ENCODE peak calls at places on chromosomes 7 and 10, in five cellular contexts. B is breast epithelium, Q is PC-9, O is astrocyte, X is GM06990. Y is an unnamed sample.

GRCh38 chr7:92614586-92615237 is 24.5 kb upstream of the FAM133B start:
- DNase-seq in B (no peak), O (no peak), X (no peak), Q (no peak), Y (no peak)

GRCh38 chr10:11610855-11611247 is 599 bp downstream of the USP6NL start:
- DNase-seq in X (no peak), B (no peak), Q (peak), O (no peak), Y (no peak)

GRCh38 chr10:80126876-80127275 is 5.7 kb upstream of the PLAC9 start:
- DNase-seq in Q (no peak), O (no peak), X (no peak), B (no peak), Y (no peak)

GRCh38 chr10:659710-660141 is 29.7 kb downstream of the DIP2C start:
- DNase-seq in B (no peak), X (no peak), O (peak), Q (no peak), Y (no peak)

GRCh38 chr7:108467391-108467790 is 11.2 kb upstream of the NRCAM start:
- DNase-seq in O (no peak), X (no peak), B (no peak), Q (no peak), Y (no peak)

GRCh38 chr7:51317582-51317910 is 937 bp upstream of the COBL start:
- DNase-seq in X (no peak), O (no peak), B (no peak), Q (no peak), Y (no peak)

GRCh38 chr7:139648941-139649425 is 125.5 kb downstream of the CLEC2L start:
- DNase-seq in B (no peak), Q (no peak), O (no peak), X (peak), Y (peak)

GRCh38 chr7:37312608-37313007 is 136.1 kb downstream of the ELMO1 start:
- DNase-seq in X (no peak), O (no peak), Q (no peak), B (no peak), Y (no peak)

GRCh38 chr10:124724279-124725027 is 19.7 kb downstream of the FAM53B start:
- DNase-seq in X (no peak), B (peak), O (no peak), Q (no peak), Y (no peak)

GRCh38 chr7:151244871-151245346 is 3.6 kb downstream of the SMARCD3 start:
- DNase-seq in Q (no peak), B (no peak), O (no peak), X (no peak), Y (no peak)

GRCh38 chr10:103192089-103192450 is 1.0 kb downstream of the NT5C2 start:
- DNase-seq in X (no peak), B (no peak), O (no peak), Q (no peak), Y (no peak)

GRCh38 chr10:101545898-101546297 is 42.2 kb downstream of the POLL start:
- DNase-seq in O (no peak), X (no peak), B (no peak), Q (no peak), Y (no peak)

GRCh38 chr7:75985009-75985517 is 9.3 kb downstream of the TMEM120A start:
- DNase-seq in O (no peak), Q (no peak), B (no peak), X (no peak), Y (no peak)

GRCh38 chr7:47991741-47992311 is 12.4 kb upstream of the HUS1 start:
- DNase-seq in Q (peak), O (peak), B (peak), X (peak), Y (peak)

GRCh38 chr7:142375710-142376313 is 118.0 kb upstream of the PRSS58 start:
- DNase-seq in O (no peak), Q (peak), B (no peak), X (no peak), Y (no peak)

GRCh38 chr7:90180649-90181048 is 26.4 kb downstream of the STEAP1 start:
- DNase-seq in X (no peak), B (no peak), Q (peak), O (no peak), Y (no peak)

DNA sequence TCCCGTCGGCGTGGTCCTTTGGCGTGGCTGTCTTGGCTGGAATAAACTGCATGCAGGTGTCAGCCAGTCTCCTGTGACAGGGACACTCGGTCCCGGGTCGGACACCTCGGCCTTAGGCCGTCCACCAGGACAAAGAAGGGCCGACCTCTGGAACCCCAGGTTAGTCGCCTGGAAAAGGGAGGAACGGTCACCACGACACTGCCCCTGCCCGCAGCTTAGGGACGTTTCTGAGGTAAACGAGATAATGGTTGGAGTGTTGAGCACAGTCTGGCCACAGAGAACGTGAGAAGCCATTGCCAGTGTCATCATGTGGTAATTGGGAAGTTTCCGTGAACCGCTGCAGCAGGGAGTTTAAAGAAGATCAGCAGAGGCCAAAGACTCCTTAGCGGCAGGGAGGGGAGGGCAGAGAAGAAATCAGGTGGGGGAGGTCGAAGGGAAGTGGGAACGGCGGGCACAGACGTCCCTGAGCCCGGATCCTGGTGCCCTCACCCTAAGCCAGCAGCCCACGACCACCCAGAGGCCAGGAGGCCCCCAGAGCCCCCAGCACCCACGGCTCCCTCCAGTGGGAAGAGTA is 73.5 kb upstream of the FAM20C start:
- DNase-seq in B (no peak), X (no peak), Q (no peak), O (no peak), Y (no peak)
- TF ChIP-seq CTCF in B (no peak), X (no peak), Q (no peak), O (no peak), Y (no peak)

GRCh38 chr10:69005704-69006103 is 17.1 kb downstream of the KIFBP start:
- DNase-seq in Q (no peak), O (no peak), B (no peak), X (no peak), Y (no peak)

GRCh38 chr10:69010151-69010640 is 21.6 kb downstream of the KIFBP start:
- DNase-seq in X (no peak), O (no peak), Q (no peak), B (no peak), Y (no peak)

GRCh38 chr10:69009360-69009759 is 20.8 kb downstream of the KIFBP start:
- DNase-seq in O (no peak), Q (no peak), B (no peak), X (no peak), Y (no peak)

GRCh38 chr10:69007260-69007659 is 18.7 kb downstream of the KIFBP start:
- DNase-seq in Q (no peak), X (no peak), B (no peak), O (no peak), Y (no peak)

GRCh38 chr10:69004821-69005220 is 16.2 kb downstream of the KIFBP start:
- DNase-seq in X (no peak), Q (no peak), O (peak), B (no peak), Y (peak)
- TF ChIP-seq CTCF in X (peak), Q (peak), O (peak), B (no peak), Y (peak)

DNA sequence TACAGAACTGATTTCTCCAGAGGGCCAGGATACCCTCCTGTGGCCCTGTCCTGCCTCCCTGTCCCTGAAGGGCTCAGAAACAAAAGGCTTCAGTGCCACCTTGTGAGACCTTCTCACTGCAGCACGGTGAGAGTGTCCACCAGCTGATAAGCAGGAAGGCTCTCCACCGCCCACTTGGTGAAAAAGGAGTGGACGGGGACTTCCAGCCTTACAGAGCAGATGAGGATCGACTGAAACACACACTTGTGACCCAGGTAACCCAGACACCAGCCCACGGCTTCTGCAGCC is 330.1 kb downstream of the GRID1 start:
- DNase-seq in Q (no peak), X (no peak), B (no peak), O (no peak), Y (no peak)
- TF ChIP-seq CTCF in Q (no peak), X (no peak), B (no peak), O (no peak), Y (no peak)

DNA sequence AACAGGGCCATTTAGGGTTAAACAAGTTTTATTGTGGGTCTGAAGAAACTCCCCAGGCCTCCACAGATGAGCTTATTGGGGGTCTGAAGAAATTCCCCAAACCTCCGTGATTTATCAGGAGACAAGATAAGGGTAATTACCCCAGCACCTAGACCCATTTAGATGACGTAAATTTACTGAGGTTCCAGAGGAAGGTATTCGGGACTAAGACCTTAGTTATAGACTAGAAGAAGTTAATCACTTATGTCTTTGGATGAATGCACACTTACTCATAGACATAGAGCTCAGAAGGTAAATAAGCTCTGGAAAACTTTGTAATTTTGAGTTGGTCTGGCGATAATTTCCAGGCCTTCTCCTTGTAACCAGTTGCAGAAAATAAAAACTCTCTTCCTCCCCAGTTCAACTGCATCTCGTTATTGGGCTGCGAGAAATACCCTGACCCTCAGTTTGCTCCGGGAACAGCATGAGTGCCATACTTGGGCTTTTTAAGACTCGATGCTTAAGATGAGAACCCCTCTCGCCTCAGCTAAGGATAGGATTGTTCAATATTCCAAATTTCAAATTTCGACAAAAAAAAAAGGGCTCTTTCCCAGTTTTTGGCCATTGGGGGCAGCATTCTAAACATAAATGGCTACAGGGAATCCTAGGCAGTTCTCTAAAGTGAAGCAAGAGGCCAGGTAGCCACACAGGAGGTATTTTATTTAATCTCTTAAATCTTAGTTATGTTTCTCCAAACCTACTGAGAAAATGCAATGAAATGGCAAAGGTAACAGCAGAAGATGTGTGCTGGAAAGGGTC is 74.7 kb upstream of the PFKP start:
- DNase-seq in Q (no peak), X (no peak), B (no peak), O (peak), Y (no peak)
- TF ChIP-seq CTCF in Q (no peak), X (peak), B (no peak), O (peak), Y (no peak)